ENCODE peak calls at places on chromosomes 6 and 20, in four cellular contexts. F is mucosa of descending colon; T is activated CD4-positive, alpha-beta T cell treated with anti-CD3 and anti-CD28 coated beads for 36 hours; Q is heart right ventricle. S is an unnamed sample.

GRCh38 chr6:163099621-163100171 is 314.8 kb upstream of the QKI start:
- DNase-seq in T (no peak), F (no peak), Q (no peak), S (no peak)

GRCh38 chr6:41209976-41210375 is 9.0 kb upstream of the TREML2 start:
- DNase-seq in Q (no peak), F (no peak), T (no peak), S (no peak)

GRCh38 chr6:29641430-29642213 is 8.6 kb upstream of the GABBR1 start:
- DNase-seq in F (peak; percentile 74), Q (no peak), T (peak; percentile 32), S (peak; percentile 21)

GRCh38 chr6:106773482-106773881 is 144.1 kb downstream of the QRSL1 start:
- DNase-seq in T (no peak), F (no peak), Q (no peak), S (no peak)

GRCh38 chr6:80304014-80304413 is 197.5 kb downstream of the BCKDHB start:
- DNase-seq in T (no peak), Q (no peak), F (no peak), S (no peak)

GRCh38 chr6:13044390-13044789 is 283.9 kb downstream of the TBC1D7 start:
- DNase-seq in Q (no peak), F (no peak), T (no peak), S (no peak)

GRCh38 chr20:7974785-7975435 is 34.7 kb upstream of the HAO1 start:
- DNase-seq in T (no peak), F (no peak), Q (no peak), S (no peak)

GRCh38 chr20:43899274-43899878 is 15.3 kb upstream of the TOX2 start:
- DNase-seq in Q (no peak), T (no peak), F (no peak), S (no peak)

GRCh38 chr6:124226396-124226795 is 422.7 kb downstream of the NKAIN2 start:
- DNase-seq in T (no peak), Q (no peak), F (no peak), S (no peak)

GRCh38 chr20:48191200-48191599 is 405.9 kb upstream of the SULF2 start:
- DNase-seq in T (no peak), F (no peak), Q (no peak), S (no peak)

GRCh38 chr6:158050107-158050735 is 68.6 kb downstream of the SYNJ2 start:
- DNase-seq in T (no peak), F (no peak), Q (no peak), S (no peak)

GRCh38 chr20:44810391-44811149 is at the start of gene RIMS4:
- DNase-seq in Q (no peak), F (no peak), T (peak; percentile 25), S (no peak)

GRCh38 chr20:60482609-60483008 is 524.4 kb downstream of the CDH26 start:
- DNase-seq in F (no peak), Q (no peak), T (no peak), S (no peak)

GRCh38 chr6:134665029-134665723 is 284.7 kb downstream of the ALDH8A1 start:
- DNase-seq in Q (no peak), T (no peak), F (no peak), S (no peak)

GRCh38 chr20:57881466-57882405 is 171.9 kb upstream of the PMEPA1 start:
- DNase-seq in Q (no peak), F (no peak), T (no peak), S (no peak)

GRCh38 chr20:48723308-48724264 is 104.2 kb downstream of the PREX1 start:
- DNase-seq in T (no peak), F (no peak), Q (no peak), S (no peak)

GRCh38 chr6:27188885-27189418 is 58.5 kb upstream of the PRSS16 start:
- DNase-seq in Q (no peak), F (no peak), T (peak; percentile 75), S (peak; percentile 73)

GRCh38 chr20:61520761-61521460 is 268.9 kb downstream of the CDH4 start:
- DNase-seq in T (no peak), F (no peak), Q (no peak), S (no peak)

GRCh38 chr6:24520929-24521546 is 26.3 kb downstream of the ALDH5A1 start:
- DNase-seq in F (peak; percentile 69), T (peak; percentile 65), Q (peak; percentile 33), S (peak; percentile 59)

GRCh38 chr20:41617059-41617921 is 887 bp downstream of the CHD6 start:
- DNase-seq in F (peak; percentile 62), T (peak; percentile 63), Q (peak; percentile 54), S (peak; percentile 53)

GRCh38 chr6:119713903-119714302 is 364.3 kb upstream of the MAN1A1 start:
- DNase-seq in Q (no peak), F (no peak), T (no peak), S (no peak)

GRCh38 chr20:57194154-57194553 is 72.3 kb downstream of the BMP7 start:
- DNase-seq in T (no peak), Q (no peak), F (no peak), S (no peak)

GRCh38 chr20:1624811-1625690 is 5.2 kb upstream of the SIRPB1 start:
- DNase-seq in F (no peak), Q (no peak), T (peak; percentile 49), S (peak; percentile 41)

GRCh38 chr6:135672256-135672655 is 174.7 kb upstream of the AHI1 start:
- DNase-seq in T (no peak), Q (no peak), F (no peak), S (no peak)

GRCh38 chr6:42821846-42822245 is 40.0 kb downstream of the BICRAL start:
- DNase-seq in T (no peak), F (no peak), Q (no peak), S (no peak)

GRCh38 chr6:152828431-152828830 is 77.8 kb downstream of the VIP start:
- DNase-seq in F (no peak), Q (no peak), T (no peak), S (no peak)

GRCh38 chr20:33159713-33160112 is 8.2 kb upstream of the BPIFA2 start:
- DNase-seq in Q (no peak), F (no peak), T (no peak), S (no peak)

GRCh38 chr6:149174962-149175361 is 142.6 kb upstream of the TAB2 start:
- DNase-seq in F (no peak), Q (no peak), T (no peak), S (no peak)

GRCh38 chr6:148887181-148887580 is 140.4 kb downstream of the UST start:
- DNase-seq in F (no peak), Q (no peak), T (no peak), S (no peak)

GRCh38 chr6:40307712-40308111 is 279.5 kb downstream of the LRFN2 start:
- DNase-seq in T (no peak), F (no peak), Q (no peak), S (no peak)

GRCh38 chr20:300345-300744 is 3.0 kb downstream of the ZCCHC3 start:
- DNase-seq in F (no peak), T (no peak), Q (no peak), S (no peak)

GRCh38 chr6:30981942-30982772 is 1.4 kb upstream of the MUC21 start:
- DNase-seq in Q (no peak), F (no peak), T (no peak), S (no peak)

GRCh38 chr6:56040875-56041274 is 165.5 kb upstream of the BMP5 start:
- DNase-seq in F (no peak), Q (no peak), T (no peak), S (no peak)

GRCh38 chr20:62699741-62700140 is 8.9 kb upstream of the NTSR1 start:
- DNase-seq in Q (peak; percentile 3), T (no peak), F (no peak), S (no peak)

GRCh38 chr6:83978324-83978734 is 55.2 kb upstream of the MRAP2 start:
- DNase-seq in Q (no peak), F (no peak), T (no peak), S (no peak)

GRCh38 chr20:51697119-51697826 is 70.9 kb downstream of the ATP9A start:
- DNase-seq in T (no peak), Q (no peak), F (no peak), S (no peak)

S was measured in activated CD8-positive, alpha-beta T cell treated with anti-CD3 and anti-CD28 coated beads for 36 hours.